ENCODE peak calls at places on chromosome 12, in nine cellular contexts. C is colonic mucosa, I is IMR-90, H is suprapubic skin, O is fibroblast of villous mesenchyme, A is brain microvascular endothelial cell, M is A549, L is fibroblast of the aortic adventitia, F is AG10803. Q is an unnamed sample.

GRCh38 chr12:50314629-50315312 is 31.5 kb upstream of the LIMA1 start:
- DNase-seq in C (no peak), O (peak), H (no peak), A (peak), L (peak), F (peak), M (peak), I (peak), Q (peak)

GRCh38 chr12:122668268-122668667 is 34.9 kb downstream of the HCAR2 start:
- DNase-seq in C (no peak), O (no peak), A (no peak), I (no peak), M (no peak), F (no peak), L (no peak), H (no peak), Q (no peak)

GRCh38 chr12:52081263-52081733 is 1.8 kb downstream of the SMIM41 start:
- DNase-seq in C (no peak), M (no peak), L (no peak), F (no peak), H (no peak), O (peak), A (no peak), I (no peak), Q (no peak)

GRCh38 chr12:122845041-122845864 is 10.0 kb downstream of the HIP1R start:
- DNase-seq in M (no peak), L (no peak), C (no peak), H (peak), F (no peak), A (no peak), O (no peak), I (no peak), Q (no peak)

GRCh38 chr12:68007466-68007865 is 18.2 kb downstream of the IFNG-AS1 start:
- DNase-seq in O (peak), L (peak), M (no peak), C (no peak), F (peak), H (no peak), A (no peak), I (peak), Q (no peak)

GRCh38 chr12:65871865-65872645 is 47.8 kb downstream of the HMGA2 start:
- DNase-seq in H (no peak), C (no peak), M (no peak), O (no peak), A (no peak), L (no peak), I (no peak), F (no peak), Q (no peak)

GRCh38 chr12:77108707-77109106 is 43.3 kb upstream of the E2F7 start:
- DNase-seq in F (no peak), M (no peak), I (no peak), A (no peak), H (no peak), C (no peak), O (no peak), L (no peak), Q (peak)

GRCh38 chr12:49519574-49519936 is 19.3 kb upstream of the KCNH3 start:
- DNase-seq in H (no peak), A (no peak), I (no peak), L (no peak), O (no peak), C (no peak), M (no peak), F (no peak), Q (no peak)

GRCh38 chr12:118038122-118038521 is 21.6 kb downstream of the RFC5 start:
- DNase-seq in C (no peak), O (no peak), M (no peak), H (no peak), F (no peak), I (no peak), A (no peak), L (no peak), Q (no peak)

GRCh38 chr12:30613119-30613830 is 82.4 kb downstream of the IPO8 start:
- DNase-seq in F (peak), M (no peak), C (no peak), L (peak), I (peak), O (peak), H (no peak), A (peak), Q (peak)

GRCh38 chr12:15151141-15152091 is 69.8 kb downstream of the RERG start:
- DNase-seq in C (no peak), F (no peak), L (peak), O (no peak), M (no peak), I (no peak), A (peak), H (no peak), Q (peak)

GRCh38 chr12:92926549-92926948 is 2.5 kb downstream of the EEA1 start:
- DNase-seq in A (no peak), L (no peak), H (no peak), M (no peak), F (no peak), C (no peak), O (no peak), I (no peak), Q (no peak)

GRCh38 chr12:6307521-6307920 is 3.0 kb upstream of the PLEKHG6 start:
- DNase-seq in F (no peak), O (no peak), M (no peak), H (no peak), I (no peak), C (no peak), L (no peak), A (no peak), Q (no peak)

GRCh38 chr12:117120787-117121186 is 21.6 kb upstream of the TESC start:
- DNase-seq in F (no peak), O (no peak), C (no peak), H (no peak), L (no peak), M (no peak), A (no peak), I (no peak), Q (no peak)

GRCh38 chr12:108912361-108912760 is 32.5 kb downstream of the DAO start:
- DNase-seq in C (no peak), I (no peak), L (no peak), H (no peak), M (no peak), O (no peak), A (no peak), F (no peak), Q (no peak)

GRCh38 chr12:131862994-131863710 is 31.3 kb upstream of the ULK1 start:
- DNase-seq in M (no peak), H (peak), L (no peak), O (peak), I (no peak), A (no peak), F (no peak), C (no peak), Q (peak)

GRCh38 chr12:50988871-50989270 is 36.5 kb downstream of the HIGD1C start:
- DNase-seq in O (no peak), I (no peak), C (no peak), F (no peak), H (no peak), L (no peak), M (no peak), A (no peak), Q (no peak)

GRCh38 chr12:124844411-124845397 is 19.0 kb downstream of the SCARB1 start:
- DNase-seq in H (no peak), I (no peak), L (no peak), C (no peak), F (no peak), M (no peak), O (no peak), A (no peak), Q (no peak)

GRCh38 chr12:88391556-88391955 is 188.7 kb downstream of the KITLG start:
- DNase-seq in I (peak), C (no peak), O (peak), L (peak), F (peak), H (no peak), A (peak), M (peak), Q (peak)

GRCh38 chr12:25262696-25263095 is 12.0 kb upstream of the KRAS start:
- DNase-seq in H (no peak), M (no peak), F (no peak), L (no peak), I (no peak), C (no peak), O (no peak), A (no peak), Q (no peak)

GRCh38 chr12:28425531-28425930 is 235.3 kb downstream of the CCDC91 start:
- DNase-seq in C (no peak), F (no peak), O (no peak), A (no peak), M (no peak), L (no peak), I (no peak), H (no peak), Q (no peak)

GRCh38 chr12:98737327-98737722 is 92.2 kb downstream of the APAF1 start:
- DNase-seq in M (no peak), I (peak), O (no peak), H (no peak), F (no peak), C (no peak), A (no peak), L (no peak), Q (no peak)

GRCh38 chr12:74801625-74802024 is 264.0 kb downstream of the ATXN7L3B start:
- DNase-seq in L (no peak), F (no peak), A (no peak), I (no peak), M (no peak), H (no peak), C (no peak), O (peak), Q (no peak)

GRCh38 chr12:113551563-113551962 is 79.9 kb upstream of the LHX5 start:
- DNase-seq in L (no peak), M (no peak), F (no peak), H (no peak), O (no peak), C (no peak), A (no peak), I (no peak), Q (no peak)

GRCh38 chr12:14540801-14541462 is 26.8 kb downstream of the PLBD1 start:
- DNase-seq in H (no peak), A (no peak), I (no peak), O (no peak), C (no peak), M (no peak), F (no peak), L (no peak), Q (no peak)

GRCh38 chr12:2082321-2082720 is 29.5 kb downstream of the CACNA1C start:
- DNase-seq in M (no peak), L (no peak), H (no peak), C (no peak), I (no peak), O (no peak), F (no peak), A (no peak), Q (no peak)

GRCh38 chr12:121713257-121714155 is 954 bp downstream of the TMEM120B start:
- DNase-seq in F (no peak), M (no peak), L (peak), A (no peak), O (peak), H (peak), I (peak), C (peak), Q (no peak)

GRCh38 chr12:63862187-63863107 is 17.9 kb downstream of the SRGAP1 start:
- DNase-seq in C (peak), O (no peak), H (no peak), A (no peak), M (peak), F (peak), L (no peak), I (no peak), Q (peak)

GRCh38 chr12:31008961-31009840 is 64.5 kb upstream of the DDX11 start:
- DNase-seq in O (no peak), H (no peak), M (no peak), I (no peak), F (no peak), A (no peak), C (no peak), L (no peak), Q (no peak)

GRCh38 chr12:131222271-131223139 is 268.8 kb downstream of the ADGRD1 start:
- DNase-seq in L (no peak), O (no peak), H (peak), I (no peak), F (no peak), C (no peak), M (no peak), A (no peak), Q (no peak)

GRCh38 chr12:52191841-52192791 is at the start of gene KRT80:
- DNase-seq in M (peak), L (peak), I (peak), C (peak), O (peak), H (peak), A (peak), F (peak), Q (peak)

DNA sequence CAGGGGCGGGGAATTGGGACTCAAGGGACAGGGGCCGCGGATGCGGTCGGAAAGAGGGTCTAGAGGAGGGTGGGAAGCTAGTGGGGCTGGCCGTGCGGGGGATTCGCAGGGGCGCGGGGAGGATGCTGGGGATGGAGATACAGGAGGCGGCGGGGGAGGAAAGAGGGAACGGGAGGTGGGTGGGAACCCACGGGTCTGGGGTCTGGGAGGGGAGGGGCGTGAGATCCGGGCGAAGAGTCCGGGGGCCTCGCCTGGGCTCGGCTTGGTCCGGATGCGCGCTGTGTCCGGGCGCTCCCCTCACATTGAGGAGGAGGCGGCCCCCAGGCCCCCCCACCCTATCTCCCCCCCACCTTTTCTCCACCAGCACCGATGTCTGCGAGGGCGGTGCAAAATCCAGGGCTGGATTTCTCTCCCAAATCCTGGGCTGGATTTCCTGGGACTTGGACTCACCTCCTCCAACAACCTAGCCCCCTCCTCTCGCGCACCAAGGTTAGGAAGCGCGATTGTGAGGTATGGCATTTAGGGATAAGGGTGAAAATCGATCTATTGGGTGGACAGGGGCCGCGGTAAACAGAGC is at the start of gene AGAP2:
- DNase-seq in I (no peak), H (peak), L (no peak), O (no peak), F (no peak), M (no peak), C (no peak), A (no peak), Q (no peak)
- H3K4me3 ChIP-seq in I (peak), H (peak), L (peak), O (peak), F (peak), M (peak), C (peak), A (peak), Q (peak)

GRCh38 chr12:29428630-29429029 is 47.7 kb upstream of the ERGIC2 start:
- DNase-seq in A (peak), I (peak), F (peak), O (peak), M (no peak), C (no peak), H (no peak), L (peak), Q (peak)

GRCh38 chr12:29429999-29430698 is 49.2 kb upstream of the ERGIC2 start:
- DNase-seq in H (peak), I (no peak), F (no peak), M (no peak), L (no peak), C (no peak), A (no peak), O (no peak), Q (no peak)

GRCh38 chr12:29426516-29426915 is 45.5 kb upstream of the ERGIC2 start:
- DNase-seq in C (no peak), L (no peak), H (no peak), I (no peak), A (no peak), O (no peak), F (no peak), M (no peak), Q (no peak)

GRCh38 chr12:29425722-29426121 is 44.8 kb upstream of the ERGIC2 start:
- DNase-seq in C (no peak), F (no peak), M (no peak), L (peak), I (no peak), H (no peak), A (no peak), O (no peak), Q (no peak)

DNA sequence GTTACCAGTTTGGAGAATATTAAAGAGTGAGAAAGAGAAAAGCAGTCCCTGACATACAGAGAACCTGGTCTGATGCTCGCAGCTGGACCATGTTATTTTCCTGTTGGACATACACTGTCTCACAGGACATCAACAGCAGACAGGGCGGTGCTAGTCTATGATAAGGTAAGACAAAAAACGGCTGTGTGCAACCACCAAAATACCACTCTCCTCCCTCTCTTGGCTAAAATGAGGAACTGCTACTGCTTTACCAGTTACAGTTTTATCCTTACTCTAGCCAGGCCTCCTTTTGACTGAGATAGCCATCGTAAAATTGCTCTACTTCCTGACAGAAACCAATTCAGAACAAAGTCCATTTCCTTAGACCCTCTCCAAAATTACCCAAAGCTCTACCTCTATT is 47.0 kb upstream of the ERGIC2 start:
- DNase-seq in M (no peak), O (peak), H (no peak), A (no peak), I (no peak), F (no peak), L (peak), C (no peak), Q (no peak)
- TF ChIP-seq CTCF in M (no peak), O (peak), H (no peak), A (no peak), I (no peak), F (no peak), L (peak), C (peak), Q (no peak)

DNA sequence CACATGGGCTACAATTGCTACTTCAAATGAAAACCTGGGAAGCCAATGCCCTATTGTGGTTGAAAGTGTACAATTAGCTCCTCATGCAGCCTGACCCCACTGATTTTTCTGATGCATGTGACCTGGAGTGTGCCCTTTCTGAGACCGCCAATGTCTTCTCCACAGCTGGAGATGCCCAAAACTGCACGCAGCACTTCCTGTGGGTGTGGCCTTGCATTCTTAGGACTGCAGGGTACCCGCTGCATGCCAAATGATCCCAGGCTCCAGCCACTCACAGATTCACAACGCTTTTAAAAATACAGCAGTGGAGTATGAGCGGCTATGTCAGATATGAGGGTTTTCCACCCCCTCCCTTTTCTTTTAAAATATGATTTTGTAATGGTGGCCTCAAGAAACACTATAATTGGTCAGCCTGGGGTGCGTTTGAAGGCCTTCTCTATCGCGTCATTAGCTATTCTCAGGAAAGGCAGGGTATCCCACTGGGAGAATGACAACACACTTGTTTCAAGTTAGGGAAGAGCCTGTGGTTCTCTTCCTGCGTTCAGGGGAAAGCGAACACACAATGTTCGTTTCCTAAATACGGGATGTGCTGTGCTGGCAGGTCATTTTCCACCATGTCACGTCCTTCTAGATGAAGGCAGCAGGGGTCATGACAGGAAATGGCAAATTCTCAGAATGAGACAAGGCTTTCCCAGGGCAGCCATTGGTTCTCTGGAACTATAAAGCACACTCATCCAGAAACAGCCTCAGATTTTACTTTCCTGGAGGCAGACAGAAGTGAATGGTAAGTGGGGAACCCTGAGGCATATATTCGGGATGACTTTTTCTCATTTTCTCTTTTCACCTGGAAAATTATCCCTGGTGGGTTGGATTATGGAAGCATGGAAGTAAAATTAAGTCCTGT is at the start of gene APOLD1:
- DNase-seq in F (no peak), C (no peak), A (peak), I (no peak), L (no peak), O (peak), M (no peak), H (peak), Q (peak)
- H3K4me3 ChIP-seq in F (peak), C (peak), A (peak), I (peak), L (peak), O (peak), M (peak), H (peak), Q (peak)

GRCh38 chr12:100268835-100269564 is 2.0 kb downstream of the SCYL2 start:
- DNase-seq in F (no peak), L (peak), H (no peak), I (peak), O (peak), C (no peak), A (no peak), M (no peak), Q (peak)

GRCh38 chr12:100267603-100268281 is 765 bp downstream of the SCYL2 start:
- DNase-seq in M (no peak), L (peak), I (peak), H (peak), C (peak), F (peak), A (no peak), O (peak), Q (peak)

GRCh38 chr12:100266163-100266801 is 597 bp downstream of the DEPDC4 start:
- DNase-seq in O (no peak), F (no peak), C (no peak), H (no peak), L (no peak), M (peak), A (no peak), I (no peak), Q (no peak)

GRCh38 chr12:100265732-100266131 is 1.1 kb downstream of the DEPDC4 start:
- DNase-seq in F (no peak), C (no peak), M (no peak), O (no peak), H (no peak), I (no peak), A (no peak), L (no peak), Q (no peak)

DNA sequence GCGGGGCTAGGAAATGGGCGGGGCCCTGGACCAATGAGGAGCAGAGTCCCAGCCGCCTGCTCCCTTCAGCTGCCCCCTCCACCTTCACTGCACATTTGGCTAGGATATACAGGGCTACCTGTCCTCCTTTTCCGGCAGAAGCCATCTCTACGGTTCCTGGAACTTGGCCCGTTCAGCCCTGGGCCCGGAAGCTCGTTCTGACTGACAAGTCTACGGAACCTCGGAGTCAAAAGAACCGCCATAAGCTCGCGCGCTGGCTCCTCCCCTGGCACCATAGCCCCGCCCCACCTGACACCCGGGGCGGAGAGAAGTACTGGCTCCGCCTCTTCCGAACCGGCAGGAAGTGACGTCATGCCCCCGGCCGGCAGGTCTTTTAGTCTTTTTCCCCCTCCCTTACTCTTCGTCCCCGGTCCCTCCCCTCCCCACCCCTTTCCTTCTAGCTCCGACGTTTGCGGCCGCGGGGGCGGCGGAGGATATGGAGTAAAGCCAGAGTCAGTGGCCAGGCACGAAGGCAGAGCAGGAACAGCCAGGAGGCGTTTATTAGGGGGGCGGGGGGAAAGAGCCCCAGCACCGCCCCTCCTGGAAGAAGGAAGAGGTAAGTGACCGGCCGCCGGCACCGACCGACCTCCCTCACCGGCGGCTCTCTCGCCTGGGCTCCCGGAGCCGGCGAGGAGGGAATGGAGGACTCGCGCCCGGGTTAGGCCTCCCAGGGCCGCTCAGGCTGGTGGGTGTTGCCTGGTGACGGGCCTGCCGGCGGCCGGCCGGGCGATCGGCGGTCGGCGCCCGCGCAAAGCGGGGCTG is at the start of the genes DEPDC4 and SCYL2:
- DNase-seq in C (peak), L (peak), M (peak), I (peak), A (peak), F (peak), O (peak), H (peak), Q (peak)
- TF ChIP-seq CTCF in C (no peak), L (peak), M (no peak), I (no peak), A (no peak), F (no peak), O (no peak), H (no peak), Q (no peak)

Q was measured in astrocyte of the spinal cord.